ENCODE peak calls at places on chromosomes 13 and 19, in six cellular contexts. D, U, N, F, O and R are unnamed samples.

GRCh38 chr13:109628251-109628699 is 158.1 kb downstream of the IRS2 start:
- DNase-seq in O (no peak), D (no peak), N (peak; percentile 87), U (no peak), F (peak; percentile 61), R (no peak)

GRCh38 chr19:40805258-40805868 is 6.4 kb downstream of the EGLN2 start:
- DNase-seq in F (no peak), O (no peak), U (no peak), N (no peak), D (no peak), R (peak; percentile 60)

GRCh38 chr13:89966524-89966923 is 1381.0 kb upstream of the MIR17HG start:
- DNase-seq in N (no peak), U (no peak), D (no peak), O (no peak), F (no peak), R (no peak)

GRCh38 chr19:30784850-30785459 is 412.8 kb downstream of the ZNF536 start:
- DNase-seq in F (peak; percentile 26), N (no peak), D (peak; percentile 40), O (peak; percentile 6), U (peak; percentile 64), R (peak; percentile 4)

GRCh38 chr19:10182847-10183246 is 11.9 kb downstream of the DNMT1 start:
- DNase-seq in U (no peak), O (no peak), F (no peak), D (no peak), N (no peak), R (no peak)

GRCh38 chr13:34555988-34556387 is 386.1 kb upstream of the NBEA start:
- DNase-seq in N (no peak), U (no peak), D (no peak), O (no peak), F (no peak), R (no peak)

GRCh38 chr13:99105160-99105559 is 95.5 kb upstream of the UBAC2 start:
- DNase-seq in F (no peak), D (no peak), N (no peak), U (no peak), O (no peak), R (no peak)

GRCh38 chr13:34019870-34020269 is 201.9 kb downstream of the RFC3 start:
- DNase-seq in N (no peak), D (no peak), F (no peak), U (no peak), O (no peak), R (no peak)

GRCh38 chr19:36151144-36152051 is 849 bp downstream of the COX7A1 start:
- DNase-seq in N (no peak), U (no peak), F (no peak), D (no peak), O (no peak), R (peak; percentile 35)

GRCh38 chr19:47569331-47569730 is 3.6 kb downstream of the ZNF541 start:
- DNase-seq in D (no peak), U (no peak), O (no peak), F (no peak), N (no peak), R (no peak)

GRCh38 chr19:14606627-14607026 is 23.7 kb downstream of the CLEC17A start:
- DNase-seq in U (no peak), N (no peak), D (no peak), O (no peak), F (no peak), R (no peak)

GRCh38 chr19:39411006-39411831 is 1.2 kb upstream of the PLEKHG2 start:
- DNase-seq in O (no peak), F (peak; percentile 68), D (no peak), N (peak; percentile 35), U (no peak), R (peak; percentile 76)